ENCODE peak calls at places on chromosomes 2 and 18, in seven cellular contexts. C is AG04450; I is PC-9; U is cardiac fibroblast; A is right atrium auricular region; F is IMR-90; G is CD8-positive, alpha-beta T cell. N is an unnamed sample.

GRCh38 chr18:75244336-75244735 is 33.7 kb downstream of the TSHZ1 start:
- DNase-seq in C (no peak), I (no peak), U (no peak), A (no peak), F (no peak), G (no peak), N (no peak)

GRCh38 chr2:56770490-56770889 is 586.7 kb downstream of the CCDC85A start:
- DNase-seq in C (no peak), I (no peak), U (peak), A (no peak), F (peak), G (no peak), N (peak)

GRCh38 chr2:135674453-135674852 is 67.2 kb upstream of the UBXN4 start:
- DNase-seq in C (no peak), I (no peak), U (no peak), A (no peak), F (no peak), G (no peak), N (no peak)

GRCh38 chr2:236363878-236364277 is 99.7 kb upstream of the ASB18 start:
- DNase-seq in C (no peak), I (no peak), U (no peak), A (peak), F (no peak), G (no peak), N (no peak)

GRCh38 chr2:173427887-173428683 is 73.4 kb downstream of the CDCA7 start:
- DNase-seq in C (no peak), I (peak), U (peak), A (no peak), F (peak), G (no peak), N (peak)

GRCh38 chr2:178109813-178110212 is 2.4 kb upstream of the RBM45 start:
- DNase-seq in C (no peak), I (no peak), U (peak), A (no peak), F (peak), G (no peak), N (peak)

GRCh38 chr2:219155054-219155644 is 5.5 kb downstream of the NHEJ1 start:
- DNase-seq in C (peak), I (peak), U (peak), A (no peak), F (peak), G (no peak), N (peak)

GRCh38 chr2:214808961-214809750 is at the start of gene BARD1:
- DNase-seq in C (peak), I (peak), U (peak), A (peak), F (peak), G (peak), N (peak)

GRCh38 chr18:9974279-9974915 is 60.6 kb downstream of the VAPA start:
- DNase-seq in C (no peak), I (no peak), U (no peak), A (no peak), F (peak), G (no peak), N (no peak)

GRCh38 chr2:138059967-138060635 is 95.8 kb downstream of the HNMT start:
- DNase-seq in C (no peak), I (peak), U (peak), A (peak), F (peak), G (no peak), N (peak)

GRCh38 chr18:55658598-55658997 is 70.6 kb upstream of the TCF4 start:
- DNase-seq in C (no peak), I (no peak), U (no peak), A (no peak), F (no peak), G (no peak), N (no peak)

GRCh38 chr2:231489990-231490389 is 25.7 kb upstream of the NCL start:
- DNase-seq in C (no peak), I (peak), U (peak), A (no peak), F (no peak), G (no peak), N (peak)
- TF ChIP-seq CTCF in C (peak), I (peak), U (peak), A (peak), F (peak), G (no peak), N (peak)

GRCh38 chr2:121045245-121045644 is 239.8 kb downstream of the TFCP2L1 start:
- DNase-seq in C (no peak), I (no peak), U (no peak), A (no peak), F (no peak), G (no peak), N (no peak)

GRCh38 chr2:121043061-121043826 is 241.8 kb downstream of the TFCP2L1 start:
- DNase-seq in C (no peak), I (no peak), U (no peak), A (no peak), F (no peak), G (no peak), N (no peak)

GRCh38 chr2:121044412-121044811 is 240.6 kb downstream of the TFCP2L1 start:
- DNase-seq in C (no peak), I (no peak), U (peak), A (no peak), F (no peak), G (no peak), N (peak)

GRCh38 chr2:121041516-121041915 is 243.5 kb downstream of the TFCP2L1 start:
- DNase-seq in C (no peak), I (no peak), U (no peak), A (no peak), F (no peak), G (no peak), N (no peak)

DNA sequence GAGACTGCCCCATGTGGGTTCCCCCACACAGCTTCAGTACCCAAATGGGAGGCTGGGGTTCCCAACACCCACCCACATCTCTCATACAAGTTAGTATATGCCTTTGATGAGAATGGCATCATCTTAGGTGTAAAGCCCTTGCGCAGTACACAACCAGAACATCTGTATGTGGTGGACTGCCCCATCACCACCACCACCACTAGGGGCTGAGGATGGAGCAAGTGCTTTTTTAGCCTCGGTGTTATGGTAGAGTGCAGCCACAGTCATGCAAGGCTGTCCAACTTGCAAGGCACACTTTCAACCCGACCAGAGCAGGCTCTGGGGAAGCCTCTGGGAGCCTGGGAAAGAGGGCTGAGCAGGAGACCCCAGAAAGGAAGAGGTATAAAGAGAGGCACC is 241.2 kb downstream of the TFCP2L1 start:
- DNase-seq in C (no peak), I (no peak), U (no peak), A (no peak), F (no peak), G (no peak), N (no peak)
- TF ChIP-seq CTCF in C (no peak), I (no peak), U (no peak), A (no peak), F (no peak), G (no peak), N (peak)

DNA sequence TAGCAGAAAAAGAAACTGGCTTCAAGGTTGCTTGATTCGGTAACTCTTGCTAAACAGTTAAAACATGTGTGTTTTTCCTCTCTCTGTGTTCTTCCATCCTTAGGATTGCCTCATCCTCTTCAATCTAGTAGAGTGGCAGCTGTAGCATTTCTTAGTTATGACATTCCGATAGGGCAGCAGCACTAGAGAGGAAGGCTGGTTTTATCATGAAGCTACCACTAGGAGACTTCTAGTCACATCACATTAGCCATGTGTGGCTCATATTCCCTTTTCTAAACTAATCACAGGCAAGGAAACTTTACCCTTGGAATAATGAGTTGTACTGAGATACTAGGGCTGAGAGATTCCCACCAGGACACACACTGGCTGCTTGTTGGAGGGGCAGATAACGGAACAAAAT is 187.6 kb downstream of the DOK6 start:
- DNase-seq in C (no peak), I (no peak), U (no peak), A (no peak), F (peak), G (no peak), N (peak)
- TF ChIP-seq CTCF in C (peak), I (no peak), U (no peak), A (no peak), F (no peak), G (no peak), N (peak)

GRCh38 chr2:88192613-88193012 is 22.5 kb downstream of the THNSL2 start:
- DNase-seq in C (no peak), I (no peak), U (no peak), A (no peak), F (no peak), G (no peak), N (no peak)

GRCh38 chr2:88190808-88191721 is 20.9 kb downstream of the THNSL2 start:
- DNase-seq in C (no peak), I (peak), U (peak), A (no peak), F (peak), G (no peak), N (peak)

GRCh38 chr2:88188741-88189140 is 18.6 kb downstream of the THNSL2 start:
- DNase-seq in C (no peak), I (no peak), U (peak), A (no peak), F (no peak), G (no peak), N (peak)

GRCh38 chr2:88195247-88195646 is 25.1 kb downstream of the THNSL2 start:
- DNase-seq in C (no peak), I (no peak), U (no peak), A (no peak), F (no peak), G (no peak), N (no peak)

DNA sequence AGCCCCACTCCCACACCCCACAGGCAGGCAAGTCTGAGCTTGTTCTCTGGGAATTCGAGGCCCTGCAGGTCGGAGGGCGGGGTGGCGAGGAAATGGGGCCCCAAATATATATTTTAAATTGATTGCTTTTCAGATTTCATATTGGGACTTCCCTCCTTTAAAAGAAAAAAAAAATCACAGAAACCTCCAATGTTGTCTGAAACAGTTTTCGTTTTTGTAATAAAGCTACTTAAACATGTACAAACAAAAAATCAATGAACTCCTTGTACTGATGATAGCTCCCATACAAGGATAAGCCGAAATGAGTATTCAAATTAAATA is 21.5 kb downstream of the THNSL2 start:
- DNase-seq in C (no peak), I (no peak), U (no peak), A (no peak), F (no peak), G (no peak), N (no peak)
- TF ChIP-seq CTCF in C (no peak), I (peak), U (no peak), A (peak), F (no peak), G (no peak), N (no peak)

DNA sequence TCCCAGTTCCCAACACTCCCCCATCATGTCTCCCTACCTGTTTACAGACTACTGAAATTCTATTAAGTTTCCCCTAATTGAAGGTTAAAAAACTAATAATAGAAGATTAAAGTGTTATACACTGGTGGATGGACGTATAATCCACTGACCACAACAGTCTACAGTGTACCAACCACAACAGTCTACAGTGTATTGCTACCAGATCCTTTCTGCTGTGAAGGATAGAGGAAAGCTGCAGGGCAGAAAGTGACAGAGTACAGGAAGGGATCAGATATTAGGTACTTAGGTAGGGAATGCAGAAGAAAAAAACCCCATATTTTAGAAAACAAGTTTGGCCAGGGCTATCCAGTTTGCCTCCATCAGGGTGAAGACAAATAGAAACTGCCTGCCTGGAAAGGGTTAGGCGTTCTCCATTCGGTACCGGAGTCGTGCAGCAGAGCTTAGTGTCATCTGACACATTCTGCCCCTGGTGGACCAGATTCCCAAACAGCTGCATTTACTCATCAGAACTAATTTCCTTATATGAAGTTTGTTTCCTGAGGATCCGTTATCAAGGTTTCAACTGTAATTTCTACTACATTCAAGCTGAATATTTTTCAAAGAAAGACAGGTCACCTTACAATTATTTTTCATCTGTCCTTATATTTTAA is 49.9 kb downstream of the KLF7 start:
- DNase-seq in C (no peak), I (no peak), U (peak), A (no peak), F (peak), G (no peak), N (peak)
- TF ChIP-seq CTCF in C (peak), I (no peak), U (peak), A (peak), F (peak), G (no peak), N (peak)

GRCh38 chr2:224890407-224890806 is 151.9 kb downstream of the DOCK10 start:
- DNase-seq in C (no peak), I (no peak), U (peak), A (no peak), F (peak), G (no peak), N (peak)

GRCh38 chr2:224893848-224894247 is 148.4 kb downstream of the DOCK10 start:
- DNase-seq in C (no peak), I (no peak), U (no peak), A (no peak), F (no peak), G (no peak), N (no peak)

GRCh38 chr2:224892574-224893204 is 149.6 kb downstream of the DOCK10 start:
- DNase-seq in C (no peak), I (no peak), U (no peak), A (no peak), F (no peak), G (no peak), N (no peak)

GRCh38 chr2:224894356-224894755 is 147.9 kb downstream of the DOCK10 start:
- DNase-seq in C (no peak), I (no peak), U (no peak), A (no peak), F (no peak), G (no peak), N (no peak)

GRCh38 chr2:224895377-224895776 is 146.9 kb downstream of the DOCK10 start:
- DNase-seq in C (no peak), I (no peak), U (no peak), A (no peak), F (no peak), G (no peak), N (no peak)
- TF ChIP-seq CTCF in C (no peak), I (no peak), U (no peak), A (no peak), F (no peak), G (no peak), N (no peak)

DNA sequence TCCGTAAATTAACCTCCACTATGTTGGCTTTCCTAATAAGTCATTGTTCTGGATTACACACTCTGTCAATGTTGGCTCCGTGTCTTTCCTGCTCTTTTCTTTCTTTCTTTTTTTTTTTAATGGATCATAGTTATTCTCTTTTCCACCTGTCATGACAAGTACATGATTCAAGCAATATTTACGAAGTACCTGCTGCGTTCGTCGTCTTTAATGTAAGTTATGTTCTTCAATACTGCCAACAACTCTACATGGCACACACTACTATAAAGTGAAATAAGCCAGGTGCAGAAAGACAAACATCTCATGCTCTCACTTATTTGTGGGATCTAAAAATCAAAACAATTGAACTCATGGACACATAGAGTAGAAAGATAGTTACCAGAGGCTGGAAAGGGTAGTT is 239.1 kb downstream of the SCG2 start:
- DNase-seq in C (no peak), I (no peak), U (no peak), A (no peak), F (no peak), G (no peak), N (no peak)
- TF ChIP-seq CTCF in C (no peak), I (no peak), U (no peak), A (no peak), F (no peak), G (no peak), N (no peak)

DNA sequence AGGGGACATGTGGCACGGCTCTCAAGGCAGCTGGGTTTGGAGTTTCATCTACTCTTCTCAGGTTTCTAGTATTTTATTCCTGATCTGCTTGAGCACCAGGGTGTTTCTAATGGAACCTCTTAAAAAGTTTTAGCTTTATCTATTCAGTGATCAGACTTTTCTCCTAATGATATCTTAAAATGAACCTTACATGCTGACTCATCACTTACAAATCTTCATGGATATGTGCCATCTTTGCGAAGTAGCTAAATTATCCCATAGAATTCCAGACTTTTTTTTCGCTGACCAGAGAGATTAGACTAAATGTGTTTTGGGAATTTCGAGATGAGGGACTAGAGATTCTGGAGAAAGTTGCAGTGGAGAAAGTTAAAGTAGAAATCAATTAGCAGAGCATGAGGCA is 401.0 kb downstream of the GRB14 start:
- DNase-seq in C (no peak), I (no peak), U (no peak), A (no peak), F (no peak), G (no peak), N (no peak)
- TF ChIP-seq CTCF in C (no peak), I (no peak), U (no peak), A (no peak), F (no peak), G (no peak), N (no peak)

GRCh38 chr2:205685314-205686230 is 3.3 kb downstream of the NRP2 start:
- DNase-seq in C (no peak), I (peak), U (peak), A (no peak), F (peak), G (no peak), N (peak)
- TF ChIP-seq CTCF in C (no peak), I (no peak), U (no peak), A (no peak), F (peak), G (no peak), N (no peak)

GRCh38 chr2:199680482-199680881 is 170.5 kb downstream of the FTCDNL1 start:
- DNase-seq in C (no peak), I (no peak), U (no peak), A (no peak), F (no peak), G (no peak), N (no peak)

GRCh38 chr2:199682001-199682400 is 169.0 kb downstream of the FTCDNL1 start:
- DNase-seq in C (no peak), I (no peak), U (no peak), A (no peak), F (no peak), G (no peak), N (no peak)

GRCh38 chr2:199684832-199685231 is 166.2 kb downstream of the FTCDNL1 start:
- DNase-seq in C (no peak), I (no peak), U (no peak), A (no peak), F (no peak), G (no peak), N (no peak)

GRCh38 chr2:199685669-199686068 is 165.3 kb downstream of the FTCDNL1 start:
- DNase-seq in C (no peak), I (no peak), U (no peak), A (no peak), F (no peak), G (no peak), N (no peak)

DNA sequence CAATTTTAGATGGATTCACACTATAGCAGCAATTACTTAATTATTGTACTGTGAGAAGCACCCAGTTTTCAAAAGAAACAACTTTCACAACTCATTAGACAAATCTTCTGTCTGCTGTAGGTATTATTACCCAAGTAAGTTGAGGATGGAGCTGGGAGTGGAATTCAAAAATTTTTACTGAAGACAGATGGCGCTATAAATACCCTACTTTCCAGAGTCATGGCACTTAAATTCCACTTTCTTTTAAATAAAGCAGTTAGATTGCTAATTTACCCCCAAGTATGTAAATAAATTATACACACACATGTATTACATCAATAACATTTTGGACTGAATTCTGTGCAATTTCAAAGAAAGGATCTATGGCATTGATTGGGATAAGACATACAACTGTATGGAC is 166.8 kb downstream of the FTCDNL1 start:
- DNase-seq in C (no peak), I (no peak), U (no peak), A (no peak), F (no peak), G (no peak), N (no peak)
- TF ChIP-seq CTCF in C (peak), I (peak), U (no peak), A (no peak), F (no peak), G (no peak), N (no peak)